ENCODE peak calls at places on chromosomes 12 and 14, in five cellular contexts. One of them, this sample, is unnamed.

GRCh38 chr12:122021822-122022392 is at the start of gene BCL7A:
- DNase-seq in thoracic aorta: no peak
- DNase-seq in HCT116: peak; percentile 22
- DNase-seq in right lobe of liver: peak; percentile 71
- DNase-seq in cardiac muscle cell: peak; percentile 86
- DNase-seq in this sample: no peak

GRCh38 chr14:66403183-66403582 is 83.0 kb upstream of the CCDC196 start:
- DNase-seq in thoracic aorta: no peak
- DNase-seq in HCT116: no peak
- DNase-seq in right lobe of liver: no peak
- DNase-seq in cardiac muscle cell: peak; percentile 53
- DNase-seq in this sample: no peak

GRCh38 chr14:36834293-36834692 is 172.6 kb downstream of the PAX9 start:
- DNase-seq in thoracic aorta: no peak
- DNase-seq in HCT116: no peak
- DNase-seq in right lobe of liver: no peak
- DNase-seq in cardiac muscle cell: no peak
- DNase-seq in this sample: no peak

GRCh38 chr12:130281157-130281799 is 56.4 kb upstream of the PIWIL1 start:
- DNase-seq in thoracic aorta: no peak
- DNase-seq in HCT116: no peak
- DNase-seq in right lobe of liver: peak; percentile 49
- DNase-seq in cardiac muscle cell: no peak
- DNase-seq in this sample: no peak

GRCh38 chr12:65988596-65988995 is 142.0 kb downstream of the LLPH start:
- DNase-seq in thoracic aorta: no peak
- DNase-seq in HCT116: no peak
- DNase-seq in right lobe of liver: no peak
- DNase-seq in cardiac muscle cell: no peak
- DNase-seq in this sample: no peak

GRCh38 chr12:68633614-68634558 is 23.2 kb downstream of the RAP1B start:
- DNase-seq in thoracic aorta: no peak
- DNase-seq in HCT116: no peak
- DNase-seq in right lobe of liver: no peak
- DNase-seq in cardiac muscle cell: no peak
- DNase-seq in this sample: no peak

GRCh38 chr14:101070540-101071492 is 167.3 kb upstream of the RTL1 start:
- DNase-seq in thoracic aorta: no peak
- DNase-seq in HCT116: no peak
- DNase-seq in right lobe of liver: no peak
- DNase-seq in cardiac muscle cell: no peak
- DNase-seq in this sample: peak; percentile 62

GRCh38 chr12:125324861-125325260 is 259.6 kb downstream of the AACS start:
- DNase-seq in thoracic aorta: no peak
- DNase-seq in HCT116: no peak
- DNase-seq in right lobe of liver: no peak
- DNase-seq in cardiac muscle cell: no peak
- DNase-seq in this sample: no peak

GRCh38 chr12:131132118-131132892 is 178.6 kb downstream of the ADGRD1 start:
- DNase-seq in thoracic aorta: no peak
- DNase-seq in HCT116: peak; percentile 47
- DNase-seq in right lobe of liver: peak; percentile 51
- DNase-seq in cardiac muscle cell: peak; percentile 75
- DNase-seq in this sample: no peak

GRCh38 chr14:77409131-77409533 is 14.2 kb downstream of the NOXRED1 start:
- DNase-seq in thoracic aorta: no peak
- DNase-seq in HCT116: peak; percentile 21
- DNase-seq in right lobe of liver: no peak
- DNase-seq in cardiac muscle cell: peak; percentile 65
- DNase-seq in this sample: no peak

GRCh38 chr12:72586456-72586855 is 314.3 kb downstream of the TRHDE start:
- DNase-seq in thoracic aorta: no peak
- DNase-seq in HCT116: no peak
- DNase-seq in right lobe of liver: no peak
- DNase-seq in cardiac muscle cell: no peak
- DNase-seq in this sample: no peak

GRCh38 chr12:53626702-53627169 is 554 bp upstream of the ATF7 start:
- DNase-seq in thoracic aorta: no peak
- DNase-seq in HCT116: no peak
- DNase-seq in right lobe of liver: no peak
- DNase-seq in cardiac muscle cell: no peak
- DNase-seq in this sample: no peak

GRCh38 chr14:92567173-92567725 is 53.7 kb downstream of the RIN3 start:
- DNase-seq in thoracic aorta: no peak
- DNase-seq in HCT116: no peak
- DNase-seq in right lobe of liver: no peak
- DNase-seq in cardiac muscle cell: no peak
- DNase-seq in this sample: no peak

GRCh38 chr14:36657409-36658090 is 4.1 kb upstream of the PAX9 start:
- DNase-seq in thoracic aorta: no peak
- DNase-seq in HCT116: no peak
- DNase-seq in right lobe of liver: peak; percentile 26
- DNase-seq in cardiac muscle cell: no peak
- DNase-seq in this sample: peak; percentile 65

GRCh38 chr12:28130625-28131598 is 59.3 kb upstream of the CCDC91 start:
- DNase-seq in thoracic aorta: peak; percentile 53
- DNase-seq in HCT116: no peak
- DNase-seq in right lobe of liver: no peak
- DNase-seq in cardiac muscle cell: peak; percentile 100
- DNase-seq in this sample: no peak

GRCh38 chr12:64672925-64673409 is 62.7 kb downstream of the RASSF3 start:
- DNase-seq in thoracic aorta: no peak
- DNase-seq in HCT116: peak; percentile 56
- DNase-seq in right lobe of liver: peak; percentile 68
- DNase-seq in cardiac muscle cell: peak; percentile 68
- DNase-seq in this sample: no peak

GRCh38 chr14:59398841-59399240 is 66.3 kb downstream of the GPR135 start:
- DNase-seq in thoracic aorta: no peak
- DNase-seq in HCT116: no peak
- DNase-seq in right lobe of liver: no peak
- DNase-seq in cardiac muscle cell: no peak
- DNase-seq in this sample: no peak

GRCh38 chr12:61853945-61854344 is 406.3 kb upstream of the USP15 start:
- DNase-seq in thoracic aorta: no peak
- DNase-seq in HCT116: no peak
- DNase-seq in right lobe of liver: no peak
- DNase-seq in cardiac muscle cell: no peak
- DNase-seq in this sample: no peak

GRCh38 chr14:105141026-105141425 is 27.6 kb downstream of the JAG2 start:
- DNase-seq in thoracic aorta: no peak
- DNase-seq in HCT116: no peak
- DNase-seq in right lobe of liver: no peak
- DNase-seq in cardiac muscle cell: no peak
- DNase-seq in this sample: no peak

GRCh38 chr14:78863143-78863542 is 693.0 kb downstream of the NRXN3 start:
- DNase-seq in thoracic aorta: no peak
- DNase-seq in HCT116: no peak
- DNase-seq in right lobe of liver: no peak
- DNase-seq in cardiac muscle cell: peak; percentile 32
- DNase-seq in this sample: no peak

GRCh38 chr14:31837056-31837455 is 240.0 kb upstream of the ARHGAP5 start:
- DNase-seq in thoracic aorta: no peak
- DNase-seq in HCT116: no peak
- DNase-seq in right lobe of liver: no peak
- DNase-seq in cardiac muscle cell: no peak
- DNase-seq in this sample: no peak

GRCh38 chr12:107033758-107034739 is 47.1 kb upstream of the MTERF2 start:
- DNase-seq in thoracic aorta: no peak
- DNase-seq in HCT116: no peak
- DNase-seq in right lobe of liver: no peak
- DNase-seq in cardiac muscle cell: peak; percentile 4
- DNase-seq in this sample: no peak

GRCh38 chr14:95318870-95319311 is 817 bp downstream of the CLMN start:
- DNase-seq in thoracic aorta: no peak
- DNase-seq in HCT116: no peak
- DNase-seq in right lobe of liver: no peak
- DNase-seq in cardiac muscle cell: no peak
- DNase-seq in this sample: no peak

GRCh38 chr14:22898302-22898894 is 15.4 kb downstream of the REM2 start:
- DNase-seq in thoracic aorta: no peak
- DNase-seq in HCT116: no peak
- DNase-seq in right lobe of liver: no peak
- DNase-seq in cardiac muscle cell: peak; percentile 41
- DNase-seq in this sample: no peak

GRCh38 chr12:53596920-53597363 is 29.2 kb downstream of the ATF7 start:
- DNase-seq in thoracic aorta: no peak
- DNase-seq in HCT116: no peak
- DNase-seq in right lobe of liver: no peak
- DNase-seq in cardiac muscle cell: peak; percentile 68
- DNase-seq in this sample: no peak

GRCh38 chr12:632102-632696 is 31.0 kb downstream of the NINJ2 start:
- DNase-seq in thoracic aorta: no peak
- DNase-seq in HCT116: no peak
- DNase-seq in right lobe of liver: no peak
- DNase-seq in cardiac muscle cell: peak; percentile 80
- DNase-seq in this sample: no peak

GRCh38 chr14:74886001-74886400 is 4.3 kb downstream of the DLST start:
- DNase-seq in thoracic aorta: no peak
- DNase-seq in HCT116: no peak
- DNase-seq in right lobe of liver: no peak
- DNase-seq in cardiac muscle cell: peak; percentile 94
- DNase-seq in this sample: no peak

GRCh38 chr12:52444647-52445595 is 7.0 kb downstream of the KRT6B start:
- DNase-seq in thoracic aorta: no peak
- DNase-seq in HCT116: no peak
- DNase-seq in right lobe of liver: no peak
- DNase-seq in cardiac muscle cell: no peak
- DNase-seq in this sample: no peak

GRCh38 chr12:112979281-112979680 is 962 bp downstream of the OAS2 start:
- DNase-seq in thoracic aorta: no peak
- DNase-seq in HCT116: no peak
- DNase-seq in right lobe of liver: no peak
- DNase-seq in cardiac muscle cell: no peak
- DNase-seq in this sample: no peak
- H3K4me3 ChIP-seq in thoracic aorta: peak overlapping the region; percentile 77
- H3K4me3 ChIP-seq in HCT116: no peak overlapping the region
- H3K4me3 ChIP-seq in right lobe of liver: peak overlapping the region; percentile 53
- H3K4me3 ChIP-seq in cardiac muscle cell: no peak overlapping the region
- H3K4me3 ChIP-seq in this sample: peak overlapping the region; percentile 45

DNA sequence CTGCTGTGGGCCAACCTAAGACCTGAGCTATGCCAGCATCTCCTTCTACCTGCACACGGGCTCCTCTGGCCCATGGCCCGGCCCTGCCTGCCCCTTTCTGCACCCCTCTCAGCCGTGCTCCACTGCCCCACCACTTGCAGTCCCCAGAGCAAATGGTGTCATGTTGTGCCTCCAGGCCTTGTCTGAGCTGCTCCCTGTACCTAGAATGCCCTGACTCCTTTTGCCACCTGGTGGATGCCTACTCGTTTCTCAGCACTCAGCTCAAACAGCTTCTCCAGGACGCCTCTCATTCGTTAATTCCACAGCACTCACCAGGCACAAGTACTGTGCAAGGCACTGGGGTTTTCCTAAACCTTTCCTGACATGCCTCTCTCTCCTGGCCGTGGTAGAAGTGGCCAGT is 63.2 kb upstream of the PNMA1 start:
- DNase-seq in thoracic aorta: no peak
- DNase-seq in HCT116: no peak
- DNase-seq in right lobe of liver: no peak
- DNase-seq in cardiac muscle cell: no peak
- DNase-seq in this sample: no peak
- H3K4me1 ChIP-seq in thoracic aorta: peaks cover 34% of the 10 kb centered on the region
- H3K4me1 ChIP-seq in HCT116: peaks cover under 1% of the 10 kb centered on the region
- H3K4me1 ChIP-seq in right lobe of liver: no peaks in the 10 kb centered on the region
- H3K4me1 ChIP-seq in cardiac muscle cell: peaks cover 5% of the 10 kb centered on the region
- H3K4me1 ChIP-seq in this sample: peaks cover 49% of the 10 kb centered on the region

GRCh38 chr12:47082963-47083621 is 3.3 kb upstream of the AMIGO2 start:
- DNase-seq in thoracic aorta: no peak
- DNase-seq in HCT116: no peak
- DNase-seq in right lobe of liver: no peak
- DNase-seq in cardiac muscle cell: peak; percentile 87
- DNase-seq in this sample: no peak

GRCh38 chr12:47084172-47084571 is 4.4 kb upstream of the AMIGO2 start:
- DNase-seq in thoracic aorta: no peak
- DNase-seq in HCT116: no peak
- DNase-seq in right lobe of liver: no peak
- DNase-seq in cardiac muscle cell: no peak
- DNase-seq in this sample: no peak

GRCh38 chr12:47087088-47087688 is 7.4 kb upstream of the AMIGO2 start:
- DNase-seq in thoracic aorta: no peak
- DNase-seq in HCT116: no peak
- DNase-seq in right lobe of liver: no peak
- DNase-seq in cardiac muscle cell: peak; percentile 66
- DNase-seq in this sample: no peak

GRCh38 chr12:47088021-47088944 is 8.5 kb upstream of the AMIGO2 start:
- DNase-seq in thoracic aorta: no peak
- DNase-seq in HCT116: no peak
- DNase-seq in right lobe of liver: no peak
- DNase-seq in cardiac muscle cell: peak; percentile 41
- DNase-seq in this sample: no peak

DNA sequence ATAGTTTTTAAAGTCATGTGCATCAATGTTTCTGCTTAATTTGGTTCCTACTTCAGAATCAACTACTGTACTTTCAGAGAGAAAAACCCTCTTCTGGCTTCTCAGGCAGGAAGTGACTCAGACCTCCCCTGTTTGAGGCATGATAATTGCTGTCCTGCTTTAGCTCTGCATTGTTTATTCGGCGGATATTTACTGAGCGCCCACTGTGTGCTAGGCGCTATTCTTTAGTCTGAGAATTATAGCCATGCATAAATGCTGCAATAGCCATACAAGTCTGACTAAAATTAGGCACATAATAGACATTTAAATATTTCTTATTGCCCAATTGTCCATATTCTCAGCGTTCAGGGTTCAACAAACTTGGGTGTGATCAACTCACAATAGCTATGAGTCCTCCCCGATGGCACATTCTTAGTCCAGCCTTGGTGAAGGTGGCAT is 6.1 kb upstream of the AMIGO2 start:
- DNase-seq in thoracic aorta: no peak
- DNase-seq in HCT116: no peak
- DNase-seq in right lobe of liver: no peak
- DNase-seq in cardiac muscle cell: peak; percentile 73
- DNase-seq in this sample: no peak
- H3K27ac ChIP-seq in thoracic aorta: peak overlapping the region; percentile 98
- H3K27ac ChIP-seq in HCT116: no peak overlapping the region
- H3K27ac ChIP-seq in right lobe of liver: no peak overlapping the region
- H3K27ac ChIP-seq in cardiac muscle cell: no peak overlapping the region
- H3K27ac ChIP-seq in this sample: no peak overlapping the region

DNA sequence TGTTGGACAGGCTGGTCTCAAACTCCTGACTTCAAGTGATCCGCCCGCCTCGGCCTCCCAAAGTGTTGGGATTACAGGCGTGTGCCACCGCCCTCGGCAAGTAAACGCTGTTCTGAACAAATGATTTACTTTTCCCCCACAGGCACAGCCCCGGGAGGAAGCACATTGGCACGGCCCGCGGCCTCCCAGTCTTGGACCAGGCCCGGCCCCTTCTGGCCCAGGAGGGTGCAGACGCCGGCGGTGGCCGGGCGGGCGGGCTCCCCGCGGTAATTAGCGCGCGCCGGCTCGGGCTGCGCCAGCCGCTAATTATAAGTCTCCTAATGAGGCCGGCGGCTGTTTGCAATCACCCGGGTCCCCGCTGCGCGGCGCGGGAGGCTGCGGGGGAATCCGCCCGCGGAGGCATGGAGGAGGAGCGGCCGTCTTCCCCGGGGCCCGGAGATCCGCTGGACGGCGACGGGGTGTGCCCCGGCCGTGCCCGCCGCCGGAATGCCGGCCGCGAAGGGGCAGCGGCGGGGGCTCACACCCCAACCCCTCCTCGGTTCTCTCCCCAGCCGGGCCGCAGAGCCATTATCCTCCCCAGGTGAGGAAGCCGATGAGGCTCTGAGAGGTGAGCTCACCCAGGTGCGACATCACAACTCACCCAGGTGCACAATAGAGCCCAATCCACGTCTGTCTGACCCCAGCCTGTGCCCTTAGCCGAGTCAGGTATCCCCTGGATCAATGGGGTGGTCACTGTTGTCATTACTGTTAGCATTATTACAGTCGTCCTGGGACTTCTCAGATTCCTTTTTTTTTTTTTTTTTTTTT is 3.3 kb upstream of the POP5 start:
- DNase-seq in thoracic aorta: no peak
- DNase-seq in HCT116: peak; percentile 13
- DNase-seq in right lobe of liver: peak; percentile 62
- DNase-seq in cardiac muscle cell: peak; percentile 26
- DNase-seq in this sample: peak; percentile 69
- H3K4me3 ChIP-seq in thoracic aorta: peak overlapping the region; percentile 74
- H3K4me3 ChIP-seq in HCT116: peak overlapping the region; percentile 61
- H3K4me3 ChIP-seq in right lobe of liver: peak overlapping the region; percentile 41
- H3K4me3 ChIP-seq in cardiac muscle cell: peak overlapping the region; percentile 31
- H3K4me3 ChIP-seq in this sample: peak overlapping the region; percentile 54

This sample was measured in suprapubic skin.